ENCODE peak calls at places on chromosomes 12 and 14, in eight cellular contexts. One of them, this sample, is unnamed.

GRCh38 chr12:41932470-41932991 is 212.1 kb downstream of the GXYLT1 start:
- DNase-seq in WTC11: peak
- DNase-seq in A549: no peak
- DNase-seq in IMR-90: no peak
- DNase-seq in HepG2: no peak
- DNase-seq in GM12878: no peak
- DNase-seq in SK-N-SH: peak
- DNase-seq in K562: peak
- DNase-seq in this sample: no peak

GRCh38 chr12:121786441-121786825 is 7.1 kb downstream of the RHOF start:
- DNase-seq in WTC11: no peak
- DNase-seq in A549: peak
- DNase-seq in IMR-90: peak
- DNase-seq in HepG2: peak
- DNase-seq in GM12878: no peak
- DNase-seq in SK-N-SH: no peak
- DNase-seq in K562: no peak
- DNase-seq in this sample: no peak

GRCh38 chr14:55309154-55309553 is 37.9 kb downstream of the FBXO34 start:
- DNase-seq in WTC11: no peak
- DNase-seq in A549: no peak
- DNase-seq in IMR-90: no peak
- DNase-seq in HepG2: no peak
- DNase-seq in GM12878: no peak
- DNase-seq in SK-N-SH: no peak
- DNase-seq in K562: no peak
- DNase-seq in this sample: no peak

GRCh38 chr12:54983536-54984102 is 943 bp downstream of the TESPA1 start:
- DNase-seq in WTC11: no peak
- DNase-seq in A549: no peak
- DNase-seq in IMR-90: no peak
- DNase-seq in HepG2: no peak
- DNase-seq in GM12878: no peak
- DNase-seq in SK-N-SH: no peak
- DNase-seq in K562: no peak
- DNase-seq in this sample: no peak

GRCh38 chr14:68687746-68688145 is 105.1 kb downstream of the ZFP36L1 start:
- DNase-seq in WTC11: no peak
- DNase-seq in A549: peak
- DNase-seq in IMR-90: peak
- DNase-seq in HepG2: no peak
- DNase-seq in GM12878: no peak
- DNase-seq in SK-N-SH: no peak
- DNase-seq in K562: no peak
- DNase-seq in this sample: no peak

GRCh38 chr14:65169351-65169750 is 67.0 kb upstream of the MAX start:
- DNase-seq in WTC11: no peak
- DNase-seq in A549: no peak
- DNase-seq in IMR-90: peak
- DNase-seq in HepG2: no peak
- DNase-seq in GM12878: peak
- DNase-seq in SK-N-SH: no peak
- DNase-seq in K562: no peak
- DNase-seq in this sample: no peak

GRCh38 chr14:104424406-104425072 is 155.0 kb upstream of the C14orf180 start:
- DNase-seq in WTC11: no peak
- DNase-seq in A549: no peak
- DNase-seq in IMR-90: no peak
- DNase-seq in HepG2: no peak
- DNase-seq in GM12878: no peak
- DNase-seq in SK-N-SH: peak
- DNase-seq in K562: no peak
- DNase-seq in this sample: no peak

GRCh38 chr14:105034314-105035039 is 13.6 kb upstream of the CDCA4 start:
- DNase-seq in WTC11: no peak
- DNase-seq in A549: no peak
- DNase-seq in IMR-90: no peak
- DNase-seq in HepG2: no peak
- DNase-seq in GM12878: no peak
- DNase-seq in SK-N-SH: no peak
- DNase-seq in K562: no peak
- DNase-seq in this sample: no peak

GRCh38 chr12:96720363-96720705 is 186.7 kb upstream of the NEDD1 start:
- DNase-seq in WTC11: peak
- DNase-seq in A549: peak
- DNase-seq in IMR-90: no peak
- DNase-seq in HepG2: no peak
- DNase-seq in GM12878: no peak
- DNase-seq in SK-N-SH: no peak
- DNase-seq in K562: no peak
- DNase-seq in this sample: no peak

GRCh38 chr12:104596876-104597833 is 140.4 kb downstream of the CHST11 start:
- DNase-seq in WTC11: no peak
- DNase-seq in A549: no peak
- DNase-seq in IMR-90: no peak
- DNase-seq in HepG2: no peak
- DNase-seq in GM12878: no peak
- DNase-seq in SK-N-SH: no peak
- DNase-seq in K562: no peak
- DNase-seq in this sample: no peak

GRCh38 chr12:44154128-44154527 is 318.2 kb downstream of the TMEM117 start:
- DNase-seq in WTC11: no peak
- DNase-seq in A549: no peak
- DNase-seq in IMR-90: peak
- DNase-seq in HepG2: no peak
- DNase-seq in GM12878: no peak
- DNase-seq in SK-N-SH: no peak
- DNase-seq in K562: no peak
- DNase-seq in this sample: no peak

GRCh38 chr12:62789856-62790255 is 145.1 kb downstream of the PPM1H start:
- DNase-seq in WTC11: no peak
- DNase-seq in A549: no peak
- DNase-seq in IMR-90: no peak
- DNase-seq in HepG2: no peak
- DNase-seq in GM12878: no peak
- DNase-seq in SK-N-SH: no peak
- DNase-seq in K562: no peak
- DNase-seq in this sample: no peak

GRCh38 chr12:17148706-17149105 is 542.7 kb upstream of the LMO3 start:
- DNase-seq in WTC11: no peak
- DNase-seq in A549: no peak
- DNase-seq in IMR-90: no peak
- DNase-seq in HepG2: no peak
- DNase-seq in GM12878: no peak
- DNase-seq in SK-N-SH: no peak
- DNase-seq in K562: no peak
- DNase-seq in this sample: no peak

GRCh38 chr14:75647650-75648049 is 13.0 kb downstream of the ERG28 start:
- DNase-seq in WTC11: no peak
- DNase-seq in A549: no peak
- DNase-seq in IMR-90: peak
- DNase-seq in HepG2: no peak
- DNase-seq in GM12878: no peak
- DNase-seq in SK-N-SH: no peak
- DNase-seq in K562: no peak
- DNase-seq in this sample: no peak

GRCh38 chr12:76190249-76190648 is 105.8 kb upstream of the NAP1L1 start:
- DNase-seq in WTC11: no peak
- DNase-seq in A549: no peak
- DNase-seq in IMR-90: no peak
- DNase-seq in HepG2: no peak
- DNase-seq in GM12878: no peak
- DNase-seq in SK-N-SH: no peak
- DNase-seq in K562: no peak
- DNase-seq in this sample: no peak

GRCh38 chr14:81301813-81302212 is 81.1 kb upstream of the GTF2A1 start:
- DNase-seq in WTC11: no peak
- DNase-seq in A549: no peak
- DNase-seq in IMR-90: no peak
- DNase-seq in HepG2: no peak
- DNase-seq in GM12878: no peak
- DNase-seq in SK-N-SH: no peak
- DNase-seq in K562: no peak
- DNase-seq in this sample: no peak

GRCh38 chr14:81302613-81303012 is 81.9 kb upstream of the GTF2A1 start:
- DNase-seq in WTC11: no peak
- DNase-seq in A549: no peak
- DNase-seq in IMR-90: no peak
- DNase-seq in HepG2: peak
- DNase-seq in GM12878: no peak
- DNase-seq in SK-N-SH: no peak
- DNase-seq in K562: peak
- DNase-seq in this sample: no peak

GRCh38 chr14:81301371-81301770 is 80.6 kb upstream of the GTF2A1 start:
- DNase-seq in WTC11: no peak
- DNase-seq in A549: no peak
- DNase-seq in IMR-90: no peak
- DNase-seq in HepG2: no peak
- DNase-seq in GM12878: no peak
- DNase-seq in SK-N-SH: no peak
- DNase-seq in K562: no peak
- DNase-seq in this sample: no peak

GRCh38 chr14:81305743-81306142 is 85.0 kb upstream of the GTF2A1 start:
- DNase-seq in WTC11: no peak
- DNase-seq in A549: no peak
- DNase-seq in IMR-90: no peak
- DNase-seq in HepG2: no peak
- DNase-seq in GM12878: no peak
- DNase-seq in SK-N-SH: no peak
- DNase-seq in K562: no peak
- DNase-seq in this sample: no peak

GRCh38 chr14:81303258-81303935 is 82.6 kb upstream of the GTF2A1 start:
- DNase-seq in WTC11: no peak
- DNase-seq in A549: no peak
- DNase-seq in IMR-90: no peak
- DNase-seq in HepG2: peak
- DNase-seq in GM12878: peak
- DNase-seq in SK-N-SH: no peak
- DNase-seq in K562: peak
- DNase-seq in this sample: no peak
- TF ChIP-seq USF2 in WTC11: no peak
- TF ChIP-seq USF2 in A549: no peak
- TF ChIP-seq USF2 in IMR-90: no peak
- TF ChIP-seq USF2 in HepG2: no peak
- TF ChIP-seq USF2 in GM12878: no peak
- TF ChIP-seq USF2 in SK-N-SH: no peak
- TF ChIP-seq USF2 in K562: no peak
- TF ChIP-seq USF2 in this sample: no peak

DNA sequence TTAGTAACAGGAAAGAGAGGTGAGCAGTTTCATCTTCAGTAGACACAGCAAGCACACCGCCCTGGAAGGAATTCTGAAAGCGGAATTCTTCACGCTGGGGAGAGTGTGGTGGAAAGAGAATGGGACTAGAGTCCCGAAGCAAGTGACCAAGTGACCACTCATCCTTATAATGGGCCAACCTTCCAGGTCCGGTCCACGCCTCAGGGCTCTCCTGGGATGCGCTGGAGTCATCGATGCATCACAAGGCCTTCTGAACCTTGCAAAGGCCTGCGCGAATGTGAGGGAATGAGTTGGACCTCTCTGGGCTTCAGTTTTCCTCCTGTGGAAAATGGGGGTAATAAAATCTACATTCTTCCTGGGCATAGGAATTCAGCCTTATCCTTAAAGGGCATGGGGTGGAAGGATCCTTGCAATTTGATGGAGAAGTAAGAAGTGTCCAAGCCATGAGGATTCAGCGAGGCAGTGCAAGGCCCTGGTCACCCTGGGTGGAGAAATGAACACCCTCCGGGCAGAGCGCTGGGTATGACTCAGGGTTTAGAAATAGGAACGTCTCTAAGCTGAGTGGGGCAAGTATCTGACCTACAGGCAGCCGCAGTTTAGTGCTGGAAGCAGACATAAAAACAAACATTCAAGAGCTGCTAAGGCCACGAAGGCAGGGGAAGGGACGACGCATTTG is 97.7 kb downstream of the SETD3 start:
- DNase-seq in WTC11: no peak
- DNase-seq in A549: peak
- DNase-seq in IMR-90: peak
- DNase-seq in HepG2: no peak
- DNase-seq in GM12878: no peak
- DNase-seq in SK-N-SH: no peak
- DNase-seq in K562: no peak
- DNase-seq in this sample: no peak
- TF ChIP-seq USF2 in WTC11: no peak
- TF ChIP-seq USF2 in A549: no peak
- TF ChIP-seq USF2 in IMR-90: no peak
- TF ChIP-seq USF2 in HepG2: no peak
- TF ChIP-seq USF2 in GM12878: no peak
- TF ChIP-seq USF2 in SK-N-SH: no peak
- TF ChIP-seq USF2 in K562: no peak
- TF ChIP-seq USF2 in this sample: no peak

GRCh38 chr14:48274826-48275225 is 599.4 kb upstream of the MDGA2 start:
- DNase-seq in WTC11: no peak
- DNase-seq in A549: no peak
- DNase-seq in IMR-90: no peak
- DNase-seq in HepG2: no peak
- DNase-seq in GM12878: no peak
- DNase-seq in SK-N-SH: no peak
- DNase-seq in K562: no peak
- DNase-seq in this sample: no peak
- TF ChIP-seq USF2 in WTC11: no peak
- TF ChIP-seq USF2 in A549: no peak
- TF ChIP-seq USF2 in IMR-90: no peak
- TF ChIP-seq USF2 in HepG2: no peak
- TF ChIP-seq USF2 in GM12878: no peak
- TF ChIP-seq USF2 in SK-N-SH: no peak
- TF ChIP-seq USF2 in K562: no peak
- TF ChIP-seq USF2 in this sample: no peak

DNA sequence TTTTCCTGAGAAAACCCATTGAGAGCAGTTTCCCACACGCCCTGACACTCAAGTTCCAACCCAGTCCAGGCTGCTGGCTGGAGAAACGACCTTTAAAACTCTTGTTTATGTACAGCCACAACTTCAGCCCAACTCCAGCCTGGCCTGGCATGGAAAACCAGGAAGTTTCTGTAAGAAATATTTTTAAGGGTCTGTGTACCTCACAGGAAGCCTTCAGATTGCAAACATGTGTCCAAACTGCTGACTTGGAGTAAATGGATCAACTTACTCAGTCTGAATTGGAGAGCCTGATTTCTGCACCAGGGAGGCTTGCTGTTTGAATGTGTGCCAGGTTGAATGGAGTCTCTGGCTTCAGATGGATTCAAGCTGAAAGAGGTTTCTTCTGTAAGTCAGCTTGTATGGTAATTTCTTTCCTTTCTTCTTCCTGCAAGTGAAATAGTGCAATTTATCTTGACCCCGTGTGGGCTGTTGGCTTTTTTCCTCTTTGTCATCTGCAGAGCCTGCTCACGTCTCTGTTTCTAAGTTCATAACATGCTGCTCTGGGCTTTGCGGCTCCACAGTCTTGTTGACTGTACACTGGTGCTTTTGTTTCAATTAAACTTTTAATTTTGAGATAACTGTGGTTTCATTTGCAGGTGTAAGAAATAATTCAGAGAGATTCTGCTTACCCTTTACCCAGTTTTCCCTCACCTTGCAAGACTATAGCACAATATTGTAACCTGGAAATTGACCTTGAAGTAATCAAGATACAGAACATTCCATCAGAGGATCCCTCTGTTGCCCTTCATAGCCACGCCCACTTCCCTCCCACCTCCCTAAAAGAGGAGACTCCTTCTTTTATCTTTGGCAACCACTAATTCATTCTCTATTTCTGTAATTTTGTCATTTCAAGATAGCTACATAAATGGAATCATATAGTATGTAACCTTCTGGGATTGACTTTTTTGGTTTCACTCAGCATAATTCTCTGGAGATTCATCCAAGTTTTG is 109.7 kb upstream of the PRMT8 start:
- DNase-seq in WTC11: no peak
- DNase-seq in A549: no peak
- DNase-seq in IMR-90: no peak
- DNase-seq in HepG2: no peak
- DNase-seq in GM12878: no peak
- DNase-seq in SK-N-SH: no peak
- DNase-seq in K562: no peak
- DNase-seq in this sample: peak
- TF ChIP-seq USF2 in WTC11: no peak
- TF ChIP-seq USF2 in A549: no peak
- TF ChIP-seq USF2 in IMR-90: no peak
- TF ChIP-seq USF2 in HepG2: no peak
- TF ChIP-seq USF2 in GM12878: no peak
- TF ChIP-seq USF2 in SK-N-SH: no peak
- TF ChIP-seq USF2 in K562: no peak
- TF ChIP-seq USF2 in this sample: no peak

This sample was measured in H1.